ENCODE peak calls at places on chromosomes 13 and 19, in eight cellular contexts. K is A549, Z is HepG2, L is HCT116, Y is GM12878, O is K562, A is H1, B is endothelial cell of umbilical vein. N is an unnamed sample.

GRCh38 chr13:30406779-30407416 is 15.4 kb upstream of the UBE2L5 start:
- DNase-seq in K (no peak), Z (no peak), L (no peak), Y (no peak), O (no peak), A (no peak), B (no peak), N (no peak)

GRCh38 chr13:40161008-40161694 is 505.3 kb downstream of the FOXO1 start:
- DNase-seq in K (no peak), Z (no peak), L (no peak), Y (no peak), O (no peak), A (no peak), B (no peak), N (peak)

GRCh38 chr13:83929147-83929546 is 46.9 kb upstream of the SLITRK1 start:
- DNase-seq in K (no peak), Z (no peak), L (no peak), Y (no peak), O (no peak), A (no peak), B (no peak), N (no peak)

GRCh38 chr13:100140441-100140840 is 51.5 kb downstream of the PCCA start:
- DNase-seq in K (peak), Z (no peak), L (no peak), Y (no peak), O (no peak), A (no peak), B (no peak), N (no peak)

GRCh38 chr13:102825921-102826706 is 19.7 kb upstream of the ERCC5 start:
- DNase-seq in K (no peak), Z (no peak), L (no peak), Y (no peak), O (no peak), A (no peak), B (peak), N (peak)

GRCh38 chr13:113774177-113775107 is 15.4 kb downstream of the TMEM255B start:
- DNase-seq in K (no peak), Z (no peak), L (no peak), Y (no peak), O (no peak), A (no peak), B (peak), N (no peak)

GRCh38 chr19:10768369-10768768 is 50.5 kb downstream of the DNM2 start:
- DNase-seq in K (no peak), Z (no peak), L (no peak), Y (no peak), O (no peak), A (no peak), B (no peak), N (no peak)

GRCh38 chr13:40586886-40587285 is 79.6 kb downstream of the FOXO1 start:
- DNase-seq in K (no peak), Z (no peak), L (no peak), Y (no peak), O (no peak), A (no peak), B (peak), N (no peak)

GRCh38 chr13:99856021-99856420 is 115.5 kb downstream of the ZIC5 start:
- DNase-seq in K (no peak), Z (no peak), L (no peak), Y (no peak), O (no peak), A (no peak), B (no peak), N (no peak)

GRCh38 chr19:44111910-44112463 is 1.2 kb upstream of the ZNF225 start:
- DNase-seq in K (no peak), Z (no peak), L (no peak), Y (no peak), O (no peak), A (peak), B (peak), N (peak)
- TF ChIP-seq POLR2A in K (no peak), Z (no peak), L (no peak), Y (no peak), O (no peak), A (peak), B (no peak), N (no peak)

GRCh38 chr19:47494211-47494547 is 10.2 kb upstream of the KPTN start:
- DNase-seq in K (no peak), Z (no peak), L (no peak), Y (no peak), O (no peak), A (no peak), B (no peak), N (no peak)

GRCh38 chr19:47493378-47494210 is 9.6 kb upstream of the KPTN start:
- DNase-seq in K (no peak), Z (no peak), L (no peak), Y (no peak), O (no peak), A (no peak), B (no peak), N (no peak)

GRCh38 chr19:47495478-47496372 is 11.7 kb upstream of the KPTN start:
- DNase-seq in K (no peak), Z (no peak), L (no peak), Y (no peak), O (no peak), A (no peak), B (no peak), N (no peak)

GRCh38 chr19:47492571-47493377 is 8.8 kb upstream of the KPTN start:
- DNase-seq in K (no peak), Z (no peak), L (no peak), Y (no peak), O (no peak), A (no peak), B (no peak), N (no peak)

DNA sequence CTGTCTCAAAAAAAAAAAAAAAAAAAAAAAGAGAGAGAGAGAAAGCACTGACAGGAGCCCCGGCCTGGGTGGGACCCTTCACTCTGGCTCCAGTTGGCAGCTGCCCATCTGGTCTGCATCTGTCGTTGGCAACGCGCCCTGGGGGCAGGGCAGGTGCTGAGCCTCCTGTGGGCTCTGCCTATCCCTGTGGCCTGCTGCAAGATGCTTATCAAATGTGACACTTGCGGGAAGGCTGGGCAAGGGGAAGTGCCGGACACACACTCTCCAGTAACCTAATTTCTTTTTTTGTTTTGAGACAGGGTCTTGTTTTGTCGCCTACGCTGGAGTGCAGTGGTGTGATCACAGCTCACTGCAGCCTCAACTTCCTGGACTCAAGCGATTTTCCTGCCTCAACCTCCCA is 10.7 kb upstream of the KPTN start:
- DNase-seq in K (no peak), Z (no peak), L (no peak), Y (no peak), O (no peak), A (no peak), B (no peak), N (no peak)
- TF ChIP-seq MAX in K (no peak), Z (no peak), L (no peak), Y (no peak), O (no peak), A (no peak), B (no peak), N (no peak)

GRCh38 chr19:676343-677105 is at the start of gene FSTL3:
- DNase-seq in K (peak), Z (no peak), L (no peak), Y (no peak), O (peak), A (no peak), B (no peak), N (no peak)
- TF ChIP-seq POLR2A in K (peak), Z (no peak), L (no peak), Y (no peak), O (no peak), A (no peak), B (peak), N (no peak)

GRCh38 chr19:14507704-14508246 is 10.4 kb downstream of the DNAJB1 start:
- DNase-seq in K (peak), Z (peak), L (no peak), Y (no peak), O (no peak), A (no peak), B (peak), N (no peak)
- TF ChIP-seq MAX in K (no peak), Z (no peak), L (no peak), Y (no peak), O (no peak), A (no peak), B (no peak), N (no peak)

GRCh38 chr19:57240311-57241090 is at the start of gene ZNF805:
- DNase-seq in K (peak), Z (peak), L (peak), Y (peak), O (peak), A (peak), B (peak), N (peak)
- TF ChIP-seq POLR2A in K (peak), Z (peak), L (peak), Y (peak), O (peak), A (no peak), B (peak), N (peak)

GRCh38 chr13:44052843-44053607 is 173.3 kb downstream of the LACC1 start:
- DNase-seq in K (no peak), Z (no peak), L (no peak), Y (no peak), O (no peak), A (peak), B (no peak), N (no peak)

GRCh38 chr13:44051405-44051804 is 171.7 kb downstream of the LACC1 start:
- DNase-seq in K (no peak), Z (no peak), L (no peak), Y (no peak), O (no peak), A (no peak), B (no peak), N (no peak)

GRCh38 chr13:44049546-44049945 is 169.8 kb downstream of the LACC1 start:
- DNase-seq in K (no peak), Z (no peak), L (no peak), Y (no peak), O (no peak), A (no peak), B (no peak), N (no peak)

GRCh38 chr13:44050450-44051063 is 170.9 kb downstream of the LACC1 start:
- DNase-seq in K (peak), Z (peak), L (peak), Y (no peak), O (no peak), A (no peak), B (peak), N (peak)

GRCh38 chr13:44051923-44052322 is 172.2 kb downstream of the LACC1 start:
- DNase-seq in K (peak), Z (no peak), L (no peak), Y (no peak), O (no peak), A (no peak), B (no peak), N (no peak)
- TF ChIP-seq MAX in K (no peak), Z (no peak), L (no peak), Y (no peak), O (no peak), A (no peak), B (no peak), N (no peak)

GRCh38 chr19:39409886-39410619 is 2.4 kb upstream of the PLEKHG2 start:
- DNase-seq in K (peak), Z (peak), L (peak), Y (no peak), O (peak), A (peak), B (peak), N (peak)
- TF ChIP-seq POLR2A in K (peak), Z (peak), L (peak), Y (no peak), O (peak), A (peak), B (peak), N (no peak)

DNA sequence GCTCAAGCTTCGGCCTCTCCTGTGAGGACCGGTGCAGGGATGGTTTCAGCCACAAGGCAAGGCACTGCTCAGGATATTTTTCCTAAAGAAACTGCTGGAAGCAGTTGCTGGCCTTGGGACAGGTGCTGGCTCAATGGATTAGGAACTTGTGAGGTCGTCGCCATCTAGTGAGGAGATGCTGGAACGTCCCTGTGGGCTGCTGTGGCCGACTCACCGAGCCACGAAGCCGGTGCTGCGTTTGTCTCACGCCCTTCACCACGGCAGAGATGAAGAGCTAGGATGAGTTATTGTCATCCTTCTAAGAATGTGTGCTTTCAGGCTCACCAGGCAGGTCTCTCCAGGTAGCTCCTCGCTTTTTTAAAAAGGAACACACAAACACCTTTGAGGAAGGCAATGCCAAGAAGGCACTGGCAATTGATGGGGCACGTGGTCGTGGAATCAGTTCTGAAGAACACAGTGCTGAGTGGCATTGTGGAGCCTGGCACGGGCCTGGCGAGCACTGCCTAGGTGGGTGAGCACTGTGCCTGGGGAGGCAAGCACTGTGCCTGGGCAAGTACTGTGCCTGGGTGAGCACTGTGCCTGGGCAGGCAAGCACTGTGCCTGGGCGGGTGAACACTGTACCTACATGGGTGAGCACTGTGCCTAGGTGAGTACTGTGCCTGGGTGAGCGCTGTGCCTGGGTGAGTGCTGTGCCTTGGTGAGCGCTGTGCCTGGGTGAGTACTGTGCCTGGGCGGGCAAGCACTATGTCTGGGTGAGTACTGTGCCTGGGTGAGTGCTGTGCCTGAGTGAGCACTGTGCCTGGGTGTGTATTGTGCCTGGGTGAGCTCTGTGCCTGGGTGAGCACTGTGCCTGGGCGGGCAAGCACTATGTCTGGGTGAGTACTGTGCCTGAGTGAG is 140.4 kb downstream of the TEX29 start:
- DNase-seq in K (peak), Z (peak), L (peak), Y (no peak), O (no peak), A (peak), B (no peak), N (peak)
- TF ChIP-seq MAX in K (no peak), Z (no peak), L (no peak), Y (no peak), O (no peak), A (peak), B (no peak), N (no peak)